ENCODE peak calls at places on chromosomes 7 and 10, in ten cellular contexts. S is AG04450, M is fibroblast of villous mesenchyme, V is RWPE2, A is heart right ventricle, C is fibroblast of lung, F is gastrocnemius medialis, J is BE2C, Z is keratinocyte, B is sigmoid colon. D is an unnamed sample.

GRCh38 chr10:95475827-95476481 is 85.2 kb downstream of the SORBS1 start:
- DNase-seq in S (no peak), M (no peak), V (no peak), A (no peak), C (no peak), F (peak; percentile 42), J (no peak), Z (no peak), B (no peak), D (no peak)

GRCh38 chr10:63573068-63573697 is 52.0 kb downstream of the REEP3 start:
- DNase-seq in S (peak; percentile 66), M (peak; percentile 82), V (no peak), A (no peak), C (peak; percentile 76), F (no peak), J (no peak), Z (no peak), B (no peak), D (no peak)

GRCh38 chr10:52674474-52674873 is 98.1 kb downstream of the MBL2 start:
- DNase-seq in S (no peak), M (no peak), V (no peak), A (no peak), C (no peak), F (no peak), J (no peak), Z (no peak), B (no peak), D (no peak)

GRCh38 chr7:149823631-149824199 is 14.5 kb upstream of the ZNF862 start:
- DNase-seq in S (no peak), M (no peak), V (peak; percentile 62), A (no peak), C (no peak), F (no peak), J (no peak), Z (no peak), B (no peak), D (no peak)

GRCh38 chr7:3065724-3066143 is 22.1 kb upstream of the CARD11 start:
- DNase-seq in S (no peak), M (peak; percentile 19), V (no peak), A (no peak), C (peak; percentile 13), F (no peak), J (peak; percentile 29), Z (no peak), B (no peak), D (no peak)

GRCh38 chr7:97187067-97187466 is 69.6 kb downstream of the SDHAF3 start:
- DNase-seq in S (peak; percentile 1), M (peak; percentile 36), V (no peak), A (no peak), C (peak; percentile 52), F (no peak), J (peak; percentile 52), Z (no peak), B (no peak), D (no peak)

GRCh38 chr7:44107961-44108767 is 4.0 kb downstream of the AEBP1 start:
- DNase-seq in S (no peak), M (no peak), V (no peak), A (no peak), C (no peak), F (no peak), J (no peak), Z (no peak), B (no peak), D (no peak)

GRCh38 chr10:72740526-72740925 is 48.6 kb downstream of the MCU start:
- DNase-seq in S (no peak), M (peak; percentile 47), V (no peak), A (peak; percentile 40), C (peak; percentile 72), F (peak; percentile 65), J (peak; percentile 50), Z (no peak), B (peak; percentile 68), D (peak; percentile 50)

GRCh38 chr10:101394522-101395133 is 40.7 kb downstream of the BTRC start:
- DNase-seq in S (no peak), M (no peak), V (no peak), A (no peak), C (peak; percentile 22), F (no peak), J (no peak), Z (peak; percentile 48), B (no peak), D (no peak)

GRCh38 chr10:72523932-72524396 is 101.9 kb downstream of the MICU1 start:
- DNase-seq in S (no peak), M (no peak), V (no peak), A (no peak), C (no peak), F (no peak), J (no peak), Z (no peak), B (no peak), D (no peak)

GRCh38 chr7:1397491-1398327 is 61.6 kb downstream of the MICALL2 start:
- DNase-seq in S (no peak), M (peak; percentile 56), V (no peak), A (no peak), C (peak; percentile 76), F (no peak), J (no peak), Z (no peak), B (no peak), D (no peak)

GRCh38 chr7:52639981-52640380 is 395.5 kb upstream of the POM121L12 start:
- DNase-seq in S (no peak), M (no peak), V (no peak), A (no peak), C (peak; percentile 93), F (no peak), J (no peak), Z (no peak), B (no peak), D (peak; percentile 29)

GRCh38 chr10:119651514-119652327 is 541 bp downstream of the BAG3 start:
- DNase-seq in S (no peak), M (no peak), V (no peak), A (peak; percentile 27), C (no peak), F (no peak), J (no peak), Z (no peak), B (peak; percentile 69), D (no peak)

GRCh38 chr10:113959383-113959760 is 84.3 kb upstream of the ADRB1 start:
- DNase-seq in S (no peak), M (no peak), V (no peak), A (no peak), C (no peak), F (no peak), J (no peak), Z (no peak), B (no peak), D (no peak)

GRCh38 chr7:150963707-150964559 is 14.2 kb downstream of the KCNH2 start:
- DNase-seq in S (no peak), M (no peak), V (no peak), A (no peak), C (no peak), F (no peak), J (no peak), Z (no peak), B (no peak), D (no peak)

GRCh38 chr10:36057180-36057579 is 415.1 kb upstream of the FZD8 start:
- DNase-seq in S (no peak), M (no peak), V (no peak), A (no peak), C (peak; percentile 10), F (no peak), J (no peak), Z (no peak), B (no peak), D (no peak)

GRCh38 chr10:15211464-15211979 is 43.0 kb upstream of the NMT2 start:
- DNase-seq in S (peak; percentile 67), M (peak; percentile 42), V (no peak), A (no peak), C (peak; percentile 90), F (no peak), J (no peak), Z (no peak), B (no peak), D (no peak)

GRCh38 chr10:44858017-44858371 is 53.1 kb upstream of the TMEM72 start:
- DNase-seq in S (no peak), M (no peak), V (no peak), A (no peak), C (no peak), F (no peak), J (no peak), Z (no peak), B (no peak), D (no peak)

GRCh38 chr7:18357691-18358090 is 137.9 kb upstream of the HDAC9 start:
- DNase-seq in S (no peak), M (no peak), V (no peak), A (no peak), C (peak; percentile 1), F (no peak), J (no peak), Z (no peak), B (no peak), D (no peak)
- TF ChIP-seq CTCF in S (peak; percentile 20), M (peak; percentile 20), V (peak; percentile 26), A (peak; percentile 10), C (peak; percentile 31), F (no peak), J (peak; percentile 54), Z (peak; percentile 41), B (no peak), D (peak; percentile 47)

GRCh38 chr10:23694921-23695824 is 256.3 kb downstream of the OTUD1 start:
- DNase-seq in S (no peak), M (no peak), V (no peak), A (no peak), C (no peak), F (no peak), J (no peak), Z (no peak), B (no peak), D (no peak)
- H3K4me3 ChIP-seq in S (no peak overlapping the region), M (no peak overlapping the region), V (no peak overlapping the region), A (peak overlapping the region; percentile 23), C (no peak overlapping the region), F (peak overlapping the region; percentile 41), J (no peak overlapping the region), Z (no peak overlapping the region), B (peak overlapping the region; percentile 14), D (no peak overlapping the region)

GRCh38 chr7:75878769-75879596 is at the start of gene RHBDD2:
- DNase-seq in S (peak; percentile 67), M (peak; percentile 94), V (peak; percentile 93), A (peak; percentile 96), C (peak; percentile 86), F (peak; percentile 92), J (peak; percentile 97), Z (peak; percentile 59), B (peak; percentile 98), D (peak; percentile 27)
- TF ChIP-seq CTCF in S (peak; percentile 6), M (no peak), V (no peak), A (peak; percentile 33), C (no peak), F (peak; percentile 30), J (no peak), Z (peak; percentile 10), B (no peak), D (no peak)

DNA sequence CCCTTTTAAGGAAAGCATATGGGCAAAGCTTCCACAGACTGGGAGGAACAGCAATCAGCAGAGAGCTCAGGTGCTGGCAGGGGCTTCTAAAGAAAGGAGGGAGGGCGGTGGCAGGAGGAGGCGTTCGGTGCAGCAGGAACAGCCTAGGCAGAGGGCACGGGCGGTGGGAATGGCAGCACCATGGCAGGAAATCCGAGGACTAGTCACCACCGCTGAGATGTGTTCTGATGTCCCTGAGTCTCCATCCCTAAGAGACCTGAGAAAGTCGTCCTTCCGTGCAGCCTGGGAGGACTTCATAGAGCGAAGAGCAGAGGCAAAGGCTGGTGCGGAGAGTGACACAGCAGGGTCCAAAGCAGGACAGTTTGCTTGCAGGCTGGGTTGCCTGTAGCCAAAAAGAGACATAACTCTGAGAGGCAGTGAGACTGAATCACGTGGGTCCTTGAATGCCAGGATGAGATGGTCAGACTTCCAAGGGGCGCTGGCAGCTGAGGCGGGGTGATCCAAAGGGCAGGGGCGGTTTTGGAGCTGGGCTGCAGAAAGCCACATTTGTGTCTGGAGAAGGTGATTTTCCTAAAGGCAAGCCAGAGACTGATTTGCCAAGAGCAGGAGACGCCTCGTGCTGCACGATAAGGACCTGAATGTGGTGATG is 35.8 kb upstream of the GRID1 start:
- DNase-seq in S (no peak), M (peak; percentile 3), V (no peak), A (no peak), C (peak; percentile 65), F (no peak), J (no peak), Z (no peak), B (no peak), D (no peak)
- H3K4me3 ChIP-seq in S (peak overlapping the region; percentile 1), M (no peak overlapping the region), V (no peak overlapping the region), A (no peak overlapping the region), C (no peak overlapping the region), F (no peak overlapping the region), J (no peak overlapping the region), Z (peak overlapping the region; percentile 27), B (no peak overlapping the region), D (peak overlapping the region; percentile 70)